ENCODE peak calls at places on chromosomes 12 and 14, in nine cellular contexts. T is stomach; Z is GM23248; K is uterus; O is left ventricle myocardium inferior; D is CD8-positive, alpha-beta memory T cell; X is esophagus squamous epithelium; N is kidney; A is heart right ventricle. M is an unnamed sample.

GRCh38 chr12:46677749-46678148 is 148.0 kb downstream of the SLC38A4 start:
- DNase-seq in T (no peak), Z (peak; percentile 34), K (no peak), O (no peak), D (no peak), X (no peak), N (no peak), A (no peak), M (peak; percentile 9)

GRCh38 chr12:67630373-67631088 is 18.0 kb upstream of the DYRK2 start:
- DNase-seq in T (peak; percentile 45), Z (no peak), K (no peak), O (no peak), D (peak; percentile 96), X (peak; percentile 21), N (peak; percentile 82), A (no peak), M (peak; percentile 91)

GRCh38 chr12:53414756-53415417 is 8.8 kb upstream of the AMHR2 start:
- DNase-seq in T (no peak), Z (no peak), K (no peak), O (no peak), D (no peak), X (no peak), N (no peak), A (no peak), M (no peak)

GRCh38 chr12:3246253-3246652 is 169.1 kb downstream of the TSPAN9 start:
- DNase-seq in T (no peak), Z (no peak), K (no peak), O (no peak), D (no peak), X (no peak), N (no peak), A (no peak), M (no peak)

GRCh38 chr12:108833757-108834472 is 23.5 kb downstream of the SSH1 start:
- DNase-seq in T (no peak), Z (peak; percentile 80), K (peak; percentile 57), O (peak; percentile 86), D (no peak), X (no peak), N (peak; percentile 86), A (peak; percentile 86), M (no peak)

GRCh38 chr14:101355284-101355683 is 206.0 kb upstream of the DIO3 start:
- DNase-seq in T (peak; percentile 7), Z (no peak), K (peak; percentile 5), O (no peak), D (no peak), X (no peak), N (peak; percentile 6), A (no peak), M (no peak)

GRCh38 chr14:68020999-68021663 is 201.6 kb downstream of the RAD51B start:
- DNase-seq in T (no peak), Z (no peak), K (no peak), O (no peak), D (no peak), X (no peak), N (no peak), A (no peak), M (no peak)

GRCh38 chr14:105337966-105338365 is 23.4 kb downstream of the PACS2 start:
- DNase-seq in T (peak; percentile 55), Z (no peak), K (no peak), O (peak; percentile 77), D (no peak), X (no peak), N (peak; percentile 73), A (peak; percentile 73), M (no peak)

GRCh38 chr12:51222461-51222860 is 4.6 kb upstream of the POU6F1 start:
- DNase-seq in T (no peak), Z (no peak), K (no peak), O (no peak), D (no peak), X (no peak), N (no peak), A (no peak), M (no peak)

GRCh38 chr12:6392499-6392898 is 8.5 kb downstream of the LTBR start:
- DNase-seq in T (peak; percentile 68), Z (no peak), K (peak; percentile 27), O (no peak), D (no peak), X (no peak), N (no peak), A (no peak), M (no peak)

GRCh38 chr12:6532927-6533652 is 1.2 kb upstream of the GAPDH start:
- DNase-seq in T (peak; percentile 65), Z (peak; percentile 87), K (peak; percentile 65), O (peak; percentile 80), D (no peak), X (no peak), N (peak; percentile 92), A (peak; percentile 71), M (no peak)

GRCh38 chr14:105089746-105090492 is 24.7 kb upstream of the GPR132 start:
- DNase-seq in T (no peak), Z (peak; percentile 12), K (no peak), O (no peak), D (no peak), X (no peak), N (peak; percentile 72), A (peak; percentile 8), M (no peak)

GRCh38 chr12:128794661-128795529 is 28.9 kb downstream of the SLC15A4 start:
- DNase-seq in T (peak; percentile 13), Z (no peak), K (no peak), O (no peak), D (no peak), X (no peak), N (no peak), A (no peak), M (no peak)

GRCh38 chr14:23294734-23295561 is 7.7 kb downstream of the PPP1R3E start:
- DNase-seq in T (peak; percentile 50), Z (peak; percentile 82), K (no peak), O (no peak), D (peak; percentile 68), X (no peak), N (no peak), A (peak; percentile 28), M (peak; percentile 78)

GRCh38 chr12:11578461-11578993 is 70.9 kb upstream of the ETV6 start:
- DNase-seq in T (no peak), Z (no peak), K (no peak), O (no peak), D (no peak), X (no peak), N (no peak), A (no peak), M (no peak)

GRCh38 chr12:56593909-56594621 is 36.1 kb downstream of the BAZ2A start:
- DNase-seq in T (peak; percentile 46), Z (peak; percentile 90), K (peak; percentile 32), O (no peak), D (peak; percentile 52), X (no peak), N (no peak), A (peak; percentile 32), M (peak; percentile 70)

GRCh38 chr12:88810806-88811205 is 230.5 kb upstream of the KITLG start:
- DNase-seq in T (no peak), Z (no peak), K (no peak), O (no peak), D (no peak), X (no peak), N (no peak), A (no peak), M (no peak)

GRCh38 chr14:31727797-31728196 is 166.6 kb downstream of the NUBPL start:
- DNase-seq in T (no peak), Z (no peak), K (no peak), O (no peak), D (no peak), X (no peak), N (no peak), A (no peak), M (no peak)

DNA sequence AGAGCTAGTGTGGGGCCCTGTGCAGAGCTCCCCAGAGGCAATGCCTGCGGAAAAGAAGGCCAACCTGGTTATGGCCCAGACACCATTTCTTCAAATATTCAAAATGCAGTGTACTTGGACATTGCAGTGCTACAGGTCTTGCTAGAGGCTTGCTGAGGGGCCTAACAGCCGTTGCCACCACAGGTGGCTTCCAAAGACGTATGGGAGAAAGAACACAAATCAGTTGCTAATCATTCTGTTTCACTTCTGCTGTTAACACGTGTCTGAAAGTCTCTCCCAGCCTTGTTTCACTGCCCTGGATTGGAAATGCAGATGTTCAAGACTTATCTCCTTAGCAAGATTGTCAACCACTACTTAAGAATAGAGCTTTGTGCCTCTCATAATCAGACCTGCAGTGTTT is 925.9 kb downstream of the GALC start:
- DNase-seq in T (no peak), Z (no peak), K (no peak), O (no peak), D (no peak), X (no peak), N (no peak), A (no peak), M (no peak)
- H3K4me1 ChIP-seq in T (no peaks in the 10 kb centered on the region), Z (no peaks in the 10 kb centered on the region), K (no peaks in the 10 kb centered on the region), O (no peaks in the 10 kb centered on the region), D (no peaks in the 10 kb centered on the region), X (no peaks in the 10 kb centered on the region), N (no peaks in the 10 kb centered on the region), A (no peaks in the 10 kb centered on the region), M (no peaks in the 10 kb centered on the region)

DNA sequence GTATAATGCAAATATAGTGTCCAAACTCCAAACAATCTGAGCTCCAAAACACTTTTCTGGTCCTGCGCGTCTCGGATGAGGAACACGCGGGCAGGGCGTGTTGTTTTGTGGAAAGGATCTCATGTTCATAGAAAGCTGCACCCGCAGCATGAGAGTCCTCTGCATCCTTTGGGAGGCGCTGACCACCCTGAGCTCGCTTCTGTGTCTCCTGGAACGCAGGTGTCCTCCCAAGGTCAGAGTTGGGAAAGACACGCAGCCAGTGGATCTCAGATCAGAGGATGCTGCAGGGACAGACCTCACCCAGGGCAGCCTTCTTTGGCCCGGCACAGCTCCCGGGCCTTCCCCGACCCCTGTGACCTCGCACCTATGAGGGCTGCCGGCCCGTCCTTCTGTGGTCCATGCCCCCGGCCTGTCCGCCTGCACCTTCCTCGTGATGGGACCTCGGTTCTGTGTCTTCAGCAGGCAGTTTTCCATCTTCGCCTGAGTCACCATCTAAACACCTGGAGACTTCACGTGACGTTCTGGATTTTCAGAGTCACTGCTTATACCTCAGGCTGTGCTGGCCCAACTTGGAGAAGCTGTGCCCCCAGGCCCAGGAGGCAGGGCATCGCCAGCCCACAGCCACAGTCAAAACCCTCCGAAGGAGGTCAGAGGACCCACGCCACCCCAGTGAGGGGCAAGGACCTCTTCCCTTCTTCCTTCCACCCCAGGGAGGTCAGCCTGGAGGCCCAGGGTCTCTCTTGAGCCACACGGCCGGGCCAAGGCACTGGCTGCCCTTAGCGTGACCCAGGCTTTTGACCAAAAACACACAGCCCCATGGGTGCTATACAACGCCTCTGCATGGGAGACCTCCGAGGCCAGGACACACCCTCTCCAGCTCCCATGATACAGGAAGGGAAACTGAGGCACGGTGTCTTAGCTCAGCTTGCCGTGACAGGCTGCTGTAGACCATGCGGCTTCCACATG is 25.9 kb downstream of the MMP17 start:
- DNase-seq in T (no peak), Z (no peak), K (no peak), O (no peak), D (no peak), X (no peak), N (peak; percentile 59), A (no peak), M (no peak)
- H3K4me3 ChIP-seq in T (no peak overlapping the region), Z (no peak overlapping the region), K (no peak overlapping the region), O (no peak overlapping the region), D (no peak overlapping the region), X (no peak overlapping the region), N (no peak overlapping the region), A (no peak overlapping the region), M (no peak overlapping the region)

GRCh38 chr12:114685869-114686268 is 1.9 kb upstream of the TBX3 start:
- DNase-seq in T (no peak), Z (no peak), K (no peak), O (no peak), D (no peak), X (no peak), N (peak; percentile 38), A (no peak), M (no peak)
- H3K27ac ChIP-seq in T (no peak overlapping the region), Z (no peak overlapping the region), K (peak overlapping the region; percentile 97), O (peak overlapping the region; percentile 96), D (no peak overlapping the region), X (no peak overlapping the region), N (no peak overlapping the region), A (no peak overlapping the region), M (no peak overlapping the region)

GRCh38 chr12:48978741-48979601 is 849 bp downstream of the WNT1 start:
- DNase-seq in T (no peak), Z (no peak), K (no peak), O (no peak), D (no peak), X (no peak), N (no peak), A (no peak), M (no peak)
- H3K4me1 ChIP-seq in T (peaks cover 39% of the 10 kb centered on the region), Z (peaks cover 18% of the 10 kb centered on the region), K (no peaks in the 10 kb centered on the region), O (peaks cover 45% of the 10 kb centered on the region), D (peaks cover 48% of the 10 kb centered on the region), X (peaks cover 40% of the 10 kb centered on the region), N (peaks cover 17% of the 10 kb centered on the region), A (peaks cover 50% of the 10 kb centered on the region), M (peaks cover 54% of the 10 kb centered on the region)

M was measured in CD4-positive, CD25-positive, alpha-beta regulatory T cell.